ENCODE peak calls at places on chromosomes 13 and 19, in ten cellular contexts. H is aorta; I is esophagus squamous epithelium; L is astrocyte of the spinal cord; U is B cell; M is globus pallidus; Q is naive thymus-derived CD4-positive, alpha-beta T cell; P is occipital lobe; A is left ventricle myocardium inferior; Z is stimulated activated CD4-positive, alpha-beta T cell treated with anti-CD3 and anti-CD28 coated beads, Interleukin-15, amount 100 ng/mL, for 1 hour. N is an unnamed sample.

GRCh38 chr19:2721570-2722540 is 683 bp upstream of the DIRAS1 start:
- DNase-seq in H (no peak), P (no peak), A (no peak), U (no peak), Z (no peak), I (no peak), M (no peak), Q (no peak), L (no peak), N (no peak)

GRCh38 chr13:24727731-24728601 is 36.0 kb upstream of the RNF17 start:
- DNase-seq in L (peak; percentile 78), I (no peak), H (peak; percentile 75), Z (peak; percentile 43), P (peak; percentile 51), M (peak; percentile 76), A (no peak), Q (peak; percentile 77), U (peak; percentile 68), N (peak; percentile 35)

GRCh38 chr13:50512602-50513527 is 330.6 kb downstream of the DLEU7 start:
- DNase-seq in U (peak; percentile 72), M (peak; percentile 75), A (peak; percentile 66), H (peak; percentile 79), I (peak; percentile 23), Z (no peak), L (peak; percentile 73), Q (peak; percentile 28), P (peak; percentile 24), N (peak; percentile 68)

GRCh38 chr13:90416519-90416918 is 931.0 kb upstream of the MIR17HG start:
- DNase-seq in A (no peak), Q (no peak), H (no peak), L (peak; percentile 50), M (no peak), U (no peak), Z (no peak), I (no peak), P (no peak), N (peak; percentile 42)

GRCh38 chr19:54096642-54097106 is 3.9 kb downstream of the OSCAR start:
- DNase-seq in M (no peak), U (peak; percentile 48), H (peak; percentile 76), Z (no peak), Q (peak; percentile 41), A (no peak), P (no peak), L (peak; percentile 51), I (no peak), N (no peak)

GRCh38 chr13:90105881-90106496 is 1241.5 kb upstream of the MIR17HG start:
- DNase-seq in Q (no peak), Z (no peak), M (no peak), U (no peak), P (no peak), A (no peak), L (no peak), H (no peak), I (no peak), N (no peak)

GRCh38 chr13:61170791-61171330 is 244.8 kb downstream of the PCDH20 start:
- DNase-seq in Z (no peak), Q (no peak), M (peak; percentile 71), L (no peak), U (no peak), P (peak; percentile 21), A (peak; percentile 13), I (no peak), H (no peak), N (peak; percentile 21)

GRCh38 chr13:89846890-89847585 is 1500.4 kb upstream of the MIR17HG start:
- DNase-seq in A (no peak), P (no peak), Z (no peak), H (no peak), I (no peak), U (no peak), M (no peak), L (peak; percentile 6), Q (no peak), N (no peak)

GRCh38 chr19:28327905-28328304 is 885.0 kb downstream of the UQCRFS1 start:
- DNase-seq in Z (no peak), I (no peak), U (no peak), P (no peak), L (no peak), Q (no peak), M (no peak), H (no peak), A (no peak), N (no peak)

GRCh38 chr19:16295071-16295470 is 29.6 kb upstream of the KLF2 start:
- DNase-seq in Z (no peak), H (no peak), P (no peak), A (no peak), Q (no peak), U (no peak), I (no peak), M (no peak), L (no peak), N (no peak)

GRCh38 chr13:110640591-110641029 is 25.3 kb downstream of the NAXD start:
- DNase-seq in I (no peak), U (no peak), P (no peak), Z (no peak), Q (no peak), A (peak; percentile 60), M (no peak), L (peak; percentile 43), H (no peak), N (peak; percentile 68)

GRCh38 chr19:2962018-2962670 is 15.2 kb upstream of the TLE6 start:
- DNase-seq in Z (no peak), P (no peak), Q (peak; percentile 75), H (no peak), U (peak; percentile 85), I (no peak), M (peak; percentile 75), L (peak; percentile 89), A (no peak), N (peak; percentile 88)

GRCh38 chr19:590396-590745 is 690 bp downstream of the HCN2 start:
- DNase-seq in Z (no peak), Q (peak; percentile 42), M (no peak), U (peak; percentile 50), I (no peak), H (no peak), A (no peak), P (no peak), L (peak; percentile 47), N (no peak)

GRCh38 chr19:50427997-50428425 is 4.7 kb upstream of the MYBPC2 start:
- DNase-seq in Q (peak; percentile 61), L (peak; percentile 72), A (peak; percentile 85), P (peak; percentile 47), U (peak; percentile 91), Z (no peak), M (peak; percentile 70), I (peak; percentile 44), H (peak; percentile 90), N (peak; percentile 28)

GRCh38 chr19:38707512-38708114 is 36.7 kb downstream of the CAPN12 start:
- DNase-seq in Z (no peak), P (no peak), U (no peak), L (peak; percentile 57), Q (no peak), M (no peak), H (no peak), A (peak; percentile 76), I (no peak), N (no peak)

GRCh38 chr13:47553329-47553977 is 447.6 kb downstream of the SUCLA2 start:
- DNase-seq in L (no peak), Z (no peak), I (no peak), M (no peak), Q (no peak), U (no peak), H (no peak), A (no peak), P (no peak), N (no peak)

GRCh38 chr13:33787051-33787591 is 30.8 kb upstream of the RFC3 start:
- DNase-seq in A (no peak), I (no peak), Z (no peak), L (peak; percentile 2), H (no peak), Q (peak; percentile 24), P (no peak), M (no peak), U (peak; percentile 44), N (no peak)

GRCh38 chr19:21474671-21475181 is 30.7 kb upstream of the ZNF429 start:
- DNase-seq in U (peak; percentile 83), L (peak; percentile 65), A (peak; percentile 82), I (no peak), H (peak; percentile 92), P (peak; percentile 64), Z (peak; percentile 25), M (peak; percentile 49), Q (peak; percentile 64), N (peak; percentile 82)

GRCh38 chr13:110546933-110547332 is 14.6 kb downstream of the RAB20 start:
- DNase-seq in H (peak; percentile 84), I (peak; percentile 28), U (no peak), Z (no peak), A (peak; percentile 78), M (no peak), Q (no peak), L (peak; percentile 97), P (no peak), N (no peak)

GRCh38 chr13:93235258-93236015 is 8.8 kb downstream of the GPC6 start:
- DNase-seq in M (no peak), Z (no peak), P (no peak), L (peak; percentile 43), I (no peak), U (no peak), Q (no peak), A (no peak), H (no peak), N (no peak)

GRCh38 chr13:39129253-39129652 is 91.0 kb downstream of the NHLRC3 start:
- DNase-seq in Z (no peak), M (no peak), U (no peak), I (no peak), H (no peak), P (no peak), Q (no peak), A (no peak), L (no peak), N (peak; percentile 83)

GRCh38 chr19:7852851-7853759 is 21.1 kb downstream of the PRR36 start:
- DNase-seq in P (peak; percentile 32), M (peak; percentile 78), A (peak; percentile 54), L (peak; percentile 33), I (no peak), U (peak; percentile 84), H (peak; percentile 88), Z (no peak), Q (peak; percentile 45), N (peak; percentile 73)

GRCh38 chr13:32370805-32371204 is 55.5 kb downstream of the BRCA2 start:
- DNase-seq in Z (no peak), A (no peak), H (no peak), P (no peak), L (no peak), I (no peak), U (no peak), Q (no peak), M (no peak), N (no peak)

GRCh38 chr19:29548483-29549085 is 22.8 kb downstream of the VSTM2B start:
- DNase-seq in I (no peak), Q (no peak), A (no peak), Z (no peak), H (no peak), U (no peak), L (no peak), M (no peak), P (no peak), N (no peak)

GRCh38 chr19:7505682-7506384 is 10.1 kb upstream of the ZNF358 start:
- DNase-seq in Q (no peak), P (no peak), M (no peak), H (no peak), U (no peak), L (no peak), I (no peak), Z (no peak), A (no peak), N (no peak)

GRCh38 chr13:110685305-110685704 is 20.6 kb downstream of the CARS2 start:
- DNase-seq in Z (no peak), U (no peak), I (no peak), H (no peak), Q (no peak), P (no peak), M (no peak), L (peak; percentile 46), A (no peak), N (no peak)

GRCh38 chr13:106858910-106859309 is 291.0 kb upstream of the ARGLU1 start:
- DNase-seq in Q (no peak), A (no peak), I (no peak), U (no peak), M (no peak), L (no peak), Z (no peak), P (no peak), H (no peak), N (no peak)